ENCODE peak calls at places on chromosomes 4 and X, in five cellular contexts. W is colonic mucosa, Z is right atrium auricular region, J is heart right ventricle, V is HFFc6. K is an unnamed sample.

GRCh38 chr4:76067652-76068286 is 6.7 kb upstream of the ART3 start:
- DNase-seq in W (peak), Z (peak), J (peak), V (peak), K (no peak)

GRCh38 chr4:178322524-178323183 is 880.4 kb upstream of the AGA start:
- DNase-seq in W (no peak), Z (no peak), J (no peak), V (no peak), K (no peak)

GRCh38 chr4:183770900-183771299 is 111.8 kb downstream of the TRAPPC11 start:
- DNase-seq in W (no peak), Z (no peak), J (no peak), V (no peak), K (no peak)

GRCh38 chr4:7539186-7539585 is 104.5 kb upstream of the PSAPL1 start:
- DNase-seq in W (no peak), Z (no peak), J (no peak), V (no peak), K (no peak)

GRCh38 chr4:34972189-34972588 is 1272.1 kb downstream of the ARAP2 start:
- DNase-seq in W (no peak), Z (no peak), J (no peak), V (no peak), K (no peak)

GRCh38 chrX:104113237-104113965 is 1.1 kb downstream of the ZCCHC18 start:
- DNase-seq in W (peak), Z (no peak), J (peak), V (peak), K (no peak)

GRCh38 chrX:68717663-68718442 is 70.4 kb downstream of the STARD8 start:
- DNase-seq in W (no peak), Z (no peak), J (no peak), V (no peak), K (peak)

GRCh38 chr4:148962539-148963290 is 520.5 kb upstream of the NR3C2 start:
- DNase-seq in W (no peak), Z (no peak), J (no peak), V (peak), K (no peak)

GRCh38 chr4:25439913-25440477 is 62.9 kb downstream of the ANAPC4 start:
- DNase-seq in W (peak), Z (peak), J (peak), V (peak), K (no peak)

GRCh38 chrX:153456704-153457103 is 10.8 kb upstream of the TREX2 start:
- DNase-seq in W (no peak), Z (no peak), J (no peak), V (no peak), K (peak)

GRCh38 chr4:68892861-68893260 is 58.7 kb downstream of the UGT2A3 start:
- DNase-seq in W (no peak), Z (no peak), J (no peak), V (no peak), K (no peak)

GRCh38 chr4:85790582-85790981 is 315.6 kb downstream of the ARHGAP24 start:
- DNase-seq in W (no peak), Z (no peak), J (no peak), V (peak), K (no peak)

GRCh38 chr4:150582101-150582565 is at the start of gene MAB21L2:
- DNase-seq in W (no peak), Z (no peak), J (no peak), V (no peak), K (no peak)

GRCh38 chrX:129553619-129554288 is 13.7 kb downstream of the OCRL start:
- DNase-seq in W (no peak), Z (no peak), J (no peak), V (no peak), K (no peak)

GRCh38 chrX:1112321-1112720 is 100.1 kb downstream of the CRLF2 start:
- DNase-seq in W (no peak), Z (no peak), J (no peak), V (no peak), K (no peak)

GRCh38 chr4:62548108-62548524 is 1348.0 kb downstream of the ADGRL3 start:
- DNase-seq in W (no peak), Z (peak), J (peak), V (no peak), K (no peak)

GRCh38 chrX:119726900-119727555 is 31.4 kb upstream of the SOWAHD start:
- DNase-seq in W (no peak), Z (no peak), J (no peak), V (peak), K (no peak)

GRCh38 chr4:109560687-109561452 is 824 bp downstream of the MCUB start:
- DNase-seq in W (peak), Z (peak), J (peak), V (peak), K (no peak)

GRCh38 chr4:70269674-70270073 is 27.3 kb downstream of the CSN3 start:
- DNase-seq in W (no peak), Z (no peak), J (no peak), V (no peak), K (no peak)

GRCh38 chr4:147518846-147519767 is 38.2 kb downstream of the EDNRA start:
- DNase-seq in W (peak), Z (no peak), J (peak), V (peak), K (no peak)

GRCh38 chr4:185839204-185839712 is 27.3 kb upstream of the SORBS2 start:
- DNase-seq in W (peak), Z (no peak), J (peak), V (peak), K (no peak)

GRCh38 chr4:184851200-184851541 is 25.4 kb upstream of the ACSL1 start:
- DNase-seq in W (no peak), Z (peak), J (peak), V (no peak), K (no peak)

GRCh38 chr4:54091637-54092404 is 8.1 kb upstream of the GSX2 start:
- DNase-seq in W (peak), Z (peak), J (peak), V (peak), K (peak)

GRCh38 chrX:103197721-103198306 is 17.1 kb upstream of the BEX4 start:
- DNase-seq in W (no peak), Z (no peak), J (no peak), V (peak), K (no peak)

DNA sequence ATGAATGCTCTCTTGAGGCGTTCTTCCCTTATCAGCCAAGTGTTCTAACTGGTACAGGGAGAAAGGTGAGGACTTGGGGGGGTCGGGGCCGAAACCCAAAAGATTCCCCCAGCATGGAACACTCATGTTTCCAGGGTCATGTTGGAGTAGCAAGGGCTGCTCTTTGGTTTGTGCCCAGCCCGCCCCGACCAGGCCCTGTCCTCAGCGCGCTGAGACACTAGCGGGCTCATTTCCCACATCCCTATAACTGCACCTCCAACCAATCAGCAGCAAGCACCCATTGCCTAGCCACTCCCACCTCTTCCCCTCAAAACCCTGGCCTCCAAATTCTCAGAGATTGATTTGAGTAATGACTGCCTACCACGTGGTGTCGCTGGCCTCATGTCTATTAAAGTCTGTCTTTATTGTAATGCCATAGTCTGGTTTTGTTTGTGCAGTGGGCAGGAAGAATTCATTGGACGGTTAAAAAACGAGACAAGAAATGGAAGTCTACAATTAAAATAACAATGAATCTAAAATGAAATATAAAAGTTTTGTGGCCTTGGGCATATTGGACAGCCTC is 1928.4 kb downstream of the STIM2 start:
- DNase-seq in W (no peak), Z (no peak), J (no peak), V (no peak), K (no peak)
- TF ChIP-seq CTCF in W (no peak), Z (no peak), J (no peak), V (peak), K (no peak)

DNA sequence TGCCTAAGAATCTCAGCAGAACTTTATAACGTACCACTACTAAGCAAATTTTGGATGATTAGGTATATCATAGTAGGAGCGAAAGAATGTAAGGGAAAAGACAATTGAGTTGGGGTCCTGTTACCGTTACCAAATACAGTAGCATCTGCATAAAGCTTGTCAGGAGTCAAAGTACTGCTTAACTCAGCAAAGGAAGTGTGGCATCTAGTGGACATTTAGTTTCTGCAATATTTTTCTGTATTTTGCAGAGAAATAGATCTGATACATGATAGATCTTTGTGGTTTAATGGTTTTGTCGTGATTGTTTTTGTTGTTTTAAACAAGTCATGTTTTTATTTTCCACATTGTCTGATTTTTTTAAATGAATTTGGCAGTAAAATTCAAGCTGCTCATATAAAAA is 81.0 kb upstream of the SMARCAD1 start:
- DNase-seq in W (no peak), Z (no peak), J (no peak), V (no peak), K (no peak)
- TF ChIP-seq CTCF in W (peak), Z (no peak), J (no peak), V (peak), K (peak)

GRCh38 chr4:102827674-102828496 is 534 bp upstream of the UBE2D3 start:
- DNase-seq in W (peak), Z (peak), J (peak), V (peak), K (peak)
- TF ChIP-seq CTCF in W (no peak), Z (no peak), J (no peak), V (no peak), K (no peak)

DNA sequence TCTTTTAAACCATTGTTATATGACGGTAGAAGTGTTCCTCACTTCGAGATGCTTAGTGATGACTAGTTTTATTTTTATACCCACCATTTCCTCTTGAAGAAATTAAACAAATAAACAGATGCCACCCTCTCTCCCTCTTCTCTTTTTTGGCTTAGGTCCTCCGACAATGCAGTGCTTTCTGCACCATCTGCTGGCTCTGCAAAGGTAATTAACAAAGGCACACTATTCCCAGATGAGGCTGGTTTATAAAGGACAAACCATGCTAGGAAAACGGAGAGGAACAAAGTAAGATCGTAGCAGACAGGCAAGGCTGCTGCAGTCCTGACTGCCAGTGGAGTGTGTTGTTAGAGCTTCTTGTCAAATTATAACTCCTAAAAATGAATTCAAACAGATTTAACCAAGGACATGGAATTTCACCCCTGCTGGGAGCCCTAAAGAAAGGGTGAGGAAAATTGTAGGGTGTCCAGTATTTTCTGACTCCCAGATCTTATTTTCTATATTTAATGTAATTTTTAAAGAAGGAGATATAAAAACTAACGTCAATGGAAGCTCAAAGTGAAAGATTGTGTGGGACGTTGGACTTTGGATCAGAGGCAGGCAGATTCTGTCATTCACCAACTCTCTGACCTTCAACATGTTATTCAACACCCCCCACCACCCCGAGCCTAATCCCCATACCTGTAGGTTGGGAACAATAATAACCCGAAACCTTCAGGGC is 142.1 kb downstream of the CPEB2 start:
- DNase-seq in W (no peak), Z (no peak), J (peak), V (no peak), K (no peak)
- TF ChIP-seq CTCF in W (no peak), Z (peak), J (peak), V (peak), K (peak)

DNA sequence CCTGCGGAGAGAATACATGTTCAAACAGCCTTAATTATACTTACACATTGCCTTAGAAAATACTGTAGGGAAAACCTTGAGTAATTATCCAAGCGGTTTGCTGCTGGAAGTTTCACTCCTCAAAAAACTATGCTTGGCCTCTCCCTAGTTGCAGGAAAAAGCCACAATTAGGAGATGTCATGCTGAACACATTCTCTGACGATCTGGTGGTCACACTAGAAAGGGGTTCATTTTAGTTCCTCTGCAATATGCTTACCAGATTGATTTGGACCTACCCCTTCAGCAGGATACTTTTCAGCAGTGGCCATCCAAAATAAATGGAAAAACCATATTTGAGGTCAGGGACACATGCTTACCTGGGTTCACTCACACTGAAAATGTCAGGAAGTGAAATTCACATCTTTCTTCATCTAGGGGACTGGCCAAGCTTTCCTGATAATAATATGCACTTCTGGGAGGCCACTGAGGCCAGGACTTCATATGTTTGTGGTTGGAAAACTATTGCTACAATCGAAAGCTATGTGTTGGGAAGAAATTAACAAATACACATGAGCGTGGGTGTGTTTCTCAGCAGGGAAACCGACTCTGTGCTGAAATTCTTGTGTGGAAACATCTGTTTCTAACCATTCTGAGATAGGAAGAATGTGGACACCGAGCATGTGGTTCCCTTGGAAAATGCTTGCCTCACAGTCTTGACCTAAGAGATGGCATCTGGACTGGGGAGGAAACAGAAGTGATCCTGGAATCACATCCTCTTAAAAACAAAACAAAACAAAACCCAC is 68.8 kb downstream of the ATXN3L start:
- DNase-seq in W (no peak), Z (peak), J (peak), V (peak), K (no peak)
- TF ChIP-seq CTCF in W (no peak), Z (no peak), J (no peak), V (no peak), K (no peak)

GRCh38 chr4:164997324-164997723 is 19.9 kb upstream of the TRIM61 start:
- DNase-seq in W (peak), Z (no peak), J (no peak), V (no peak), K (no peak)
- TF ChIP-seq CTCF in W (no peak), Z (no peak), J (no peak), V (no peak), K (peak)